ENCODE peak calls at places on chromosomes 6 and 20, in nine cellular contexts. E is epithelial cell of esophagus, B is GM12865, D is AG04450, Z is psoas muscle, H is upper lobe of right lung, W is body of pancreas, P is HL-60, A is glutamatergic neuron. F is an unnamed sample.

GRCh38 chr6:127514396-127515227 is 4.5 kb downstream of the MTCL3 start:
- DNase-seq in P (no peak), Z (peak; percentile 37), B (no peak), A (peak; percentile 61), W (no peak), E (peak; percentile 24), D (no peak), H (peak; percentile 79), F (peak; percentile 8)

GRCh38 chr6:91198588-91199255 is 611.9 kb upstream of the MAP3K7 start:
- DNase-seq in B (no peak), A (no peak), P (no peak), Z (no peak), E (peak; percentile 8), W (no peak), D (no peak), H (no peak), F (no peak)

GRCh38 chr6:79605968-79606764 is 25.0 kb upstream of the SH3BGRL2 start:
- DNase-seq in A (peak; percentile 26), D (no peak), B (no peak), P (no peak), H (no peak), E (peak; percentile 10), Z (no peak), W (no peak), F (no peak)

GRCh38 chr6:149300563-149300962 is 16.9 kb upstream of the TAB2 start:
- DNase-seq in D (no peak), H (no peak), Z (no peak), P (no peak), B (no peak), W (no peak), E (no peak), A (no peak), F (no peak)

GRCh38 chr6:146904596-146904995 is 299.6 kb upstream of the STXBP5 start:
- DNase-seq in P (no peak), E (no peak), H (no peak), Z (no peak), D (no peak), B (no peak), A (no peak), W (no peak), F (no peak)

GRCh38 chr6:154352898-154353585 is 3.6 kb downstream of the IPCEF1 start:
- DNase-seq in B (peak; percentile 83), W (no peak), D (no peak), H (peak; percentile 67), A (no peak), E (no peak), Z (no peak), P (no peak), F (peak; percentile 65)

GRCh38 chr20:39473533-39473932 is 511.4 kb downstream of the DHX35 start:
- DNase-seq in B (no peak), E (no peak), A (no peak), Z (no peak), P (no peak), H (no peak), D (no peak), W (no peak), F (no peak)

GRCh38 chr20:46401478-46401860 is 4.9 kb downstream of the ELMO2 start:
- DNase-seq in W (no peak), A (no peak), H (no peak), Z (no peak), D (no peak), B (peak; percentile 64), P (no peak), E (no peak), F (no peak)

GRCh38 chr20:50727792-50728485 is 3.4 kb upstream of the PARD6B start:
- DNase-seq in W (peak; percentile 27), B (no peak), P (no peak), H (no peak), A (no peak), D (no peak), E (no peak), Z (no peak), F (no peak)

GRCh38 chr6:32689531-32690505 is 23.4 kb upstream of the HLA-DQB1 start:
- DNase-seq in P (no peak), H (no peak), Z (no peak), B (peak; percentile 72), E (peak; percentile 8), W (no peak), D (no peak), A (no peak), F (peak; percentile 48)

GRCh38 chr6:23927935-23928334 is 198.1 kb upstream of the NRSN1 start:
- DNase-seq in H (no peak), B (no peak), Z (no peak), P (no peak), W (no peak), D (no peak), E (no peak), A (no peak), F (no peak)

GRCh38 chr20:24773751-24774201 is 175.3 kb upstream of the CST7 start:
- DNase-seq in W (no peak), D (peak; percentile 13), E (peak; percentile 90), B (peak; percentile 51), Z (no peak), A (no peak), P (no peak), H (no peak), F (no peak)

GRCh38 chr20:55386686-55387085 is 618.6 kb downstream of the CBLN4 start:
- DNase-seq in E (peak; percentile 79), H (no peak), A (no peak), Z (no peak), P (no peak), B (no peak), W (no peak), D (no peak), F (no peak)

GRCh38 chr6:157982580-157983438 is 1.1 kb downstream of the SYNJ2 start:
- DNase-seq in H (peak; percentile 22), B (peak; percentile 35), Z (no peak), W (peak; percentile 37), P (no peak), D (no peak), A (no peak), E (no peak), F (no peak)

GRCh38 chr6:1903780-1904493 is 294.2 kb downstream of the FOXC1 start:
- DNase-seq in Z (no peak), H (no peak), D (no peak), A (no peak), E (no peak), W (no peak), P (no peak), B (no peak), F (no peak)

GRCh38 chr20:48604426-48604825 is 223.4 kb downstream of the PREX1 start:
- DNase-seq in Z (no peak), B (no peak), A (no peak), E (no peak), H (peak; percentile 50), P (no peak), W (no peak), D (no peak), F (no peak)

GRCh38 chr6:107292570-107293285 is 166.6 kb downstream of the PDSS2 start:
- DNase-seq in A (peak; percentile 18), H (no peak), W (no peak), P (no peak), E (no peak), Z (no peak), D (no peak), B (no peak), F (no peak)

DNA sequence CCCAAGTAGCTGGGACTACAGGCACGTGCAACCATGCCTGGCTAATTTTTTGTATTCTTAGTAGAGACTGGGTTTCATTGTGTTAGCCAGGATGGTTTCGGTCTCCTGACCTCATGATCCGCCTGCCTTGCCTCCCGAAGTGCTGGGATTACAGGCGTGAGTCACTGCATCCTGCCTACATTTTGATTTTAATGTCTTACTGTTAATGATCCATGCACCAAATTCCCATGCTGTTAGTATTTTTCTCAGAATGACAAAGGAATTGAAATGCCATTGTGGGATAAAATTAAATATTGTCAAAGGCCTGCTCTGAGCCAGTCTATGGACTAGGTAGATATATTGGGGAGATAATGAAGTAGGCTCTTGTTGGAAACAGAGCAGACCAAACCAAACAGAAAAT is 28.2 kb downstream of the CBFA2T2 start:
- DNase-seq in W (no peak), P (no peak), A (no peak), E (peak; percentile 80), Z (no peak), D (no peak), B (no peak), H (peak; percentile 16), F (no peak)
- TF ChIP-seq CTCF in W (no peak), P (no peak), A (no peak), E (no peak), Z (no peak), D (no peak), B (no peak), H (no peak), F (no peak)

DNA sequence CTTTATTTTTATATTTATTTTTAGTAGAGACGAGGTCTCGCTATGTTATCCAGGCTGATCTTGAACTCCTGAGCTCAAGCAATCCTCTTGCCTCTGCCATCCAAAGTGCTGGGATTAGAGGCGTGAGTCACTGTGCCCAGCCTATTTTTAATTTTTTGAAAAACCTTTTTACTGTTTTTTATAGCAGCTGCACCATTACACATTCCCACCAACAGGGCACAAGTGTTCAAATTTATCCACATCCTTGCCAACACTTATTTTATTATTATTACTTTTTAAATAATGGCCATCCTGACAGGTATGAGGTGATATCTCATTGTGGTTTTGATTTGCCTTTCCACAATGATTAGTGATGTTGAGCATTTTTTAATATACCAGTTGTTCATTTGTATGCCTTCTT is 42.5 kb downstream of the PACSIN1 start:
- DNase-seq in B (no peak), P (no peak), D (no peak), E (no peak), H (no peak), W (no peak), Z (no peak), A (no peak), F (no peak)
- TF ChIP-seq CTCF in B (no peak), P (no peak), D (peak; percentile 27), E (no peak), H (no peak), W (no peak), Z (no peak), A (peak; percentile 25), F (no peak)

GRCh38 chr6:47352169-47352568 is 42.5 kb upstream of the TNFRSF21 start:
- DNase-seq in P (no peak), W (no peak), E (no peak), Z (no peak), D (no peak), B (no peak), H (no peak), A (no peak), F (no peak)
- TF ChIP-seq CTCF in P (no peak), W (no peak), E (no peak), Z (no peak), D (peak; percentile 40), B (no peak), H (no peak), A (no peak), F (no peak)

DNA sequence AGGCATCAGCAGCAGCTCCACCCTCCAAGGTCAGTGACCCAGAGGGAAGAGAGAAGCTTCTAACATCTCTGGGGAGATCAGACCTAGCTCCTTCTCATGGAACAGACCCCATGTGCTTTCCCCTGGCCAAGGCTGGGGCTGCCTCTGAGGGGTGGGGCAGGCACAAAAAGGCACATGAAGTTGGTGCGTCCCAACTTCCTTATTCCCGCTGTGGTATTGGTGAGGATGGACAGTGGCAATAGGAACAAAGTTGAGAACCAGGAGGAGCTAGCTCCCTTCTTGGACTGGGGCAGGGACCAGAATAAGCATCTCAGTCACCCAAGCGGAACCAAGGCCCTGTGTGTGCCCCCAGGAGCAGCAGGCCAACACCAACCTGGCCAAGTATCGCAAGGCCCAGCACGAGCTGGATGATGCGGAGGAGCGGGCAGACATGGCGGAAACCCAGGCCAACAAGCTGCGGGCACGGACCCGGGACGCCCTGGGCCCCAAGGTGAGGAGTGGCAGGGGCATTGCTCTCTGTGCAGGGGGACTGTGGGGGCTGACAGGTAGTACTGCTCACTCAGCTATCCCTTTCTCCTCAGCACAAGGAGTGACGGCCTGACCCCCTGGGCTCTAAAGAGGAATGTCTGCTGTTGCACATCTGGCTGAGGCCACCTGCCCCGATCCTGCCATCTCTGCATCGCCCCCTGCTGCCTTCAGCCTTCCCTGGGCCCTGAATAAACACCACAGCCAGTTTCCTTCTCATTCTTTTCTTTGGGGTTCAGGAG is 46.1 kb downstream of the MYH7B start:
- DNase-seq in E (peak; percentile 21), P (no peak), H (no peak), Z (peak; percentile 15), W (no peak), D (no peak), A (no peak), B (no peak), F (no peak)
- TF ChIP-seq CTCF in E (peak; percentile 49), P (no peak), H (peak; percentile 7), Z (peak; percentile 5), W (no peak), D (peak; percentile 41), A (no peak), B (peak; percentile 10), F (peak; percentile 17)